ENCODE peak calls at places on chromosomes 16 and 17, in seven cellular contexts. M is Panc1, U is ascending aorta, Y is A549, F is neural crest cell, O is fibroblast of pulmonary artery, Q is body of pancreas. Z is an unnamed sample.

GRCh38 chr16:21666772-21667171 is 3.0 kb downstream of the OTOA start:
- DNase-seq in M (no peak), U (no peak), Y (no peak), F (peak), O (no peak), Q (no peak), Z (no peak)

GRCh38 chr17:77002103-77003045 is 134.2 kb downstream of the MGAT5B start:
- DNase-seq in M (peak), U (no peak), Y (peak), F (no peak), O (peak), Q (no peak), Z (peak)

GRCh38 chr17:58311429-58311894 is 17.1 kb downstream of the TSPOAP1 start:
- DNase-seq in M (no peak), U (peak), Y (no peak), F (no peak), O (no peak), Q (no peak), Z (no peak)

GRCh38 chr17:17740627-17741237 is 59.5 kb downstream of the RAI1 start:
- DNase-seq in M (no peak), U (no peak), Y (no peak), F (no peak), O (no peak), Q (no peak), Z (peak)

GRCh38 chr17:31296156-31296555 is 883 bp downstream of the OMG start:
- DNase-seq in M (no peak), U (no peak), Y (no peak), F (no peak), O (no peak), Q (no peak), Z (no peak)

GRCh38 chr17:68468785-68469184 is 11.5 kb upstream of the WIPI1 start:
- DNase-seq in M (no peak), U (no peak), Y (no peak), F (no peak), O (peak), Q (no peak), Z (no peak)

GRCh38 chr16:48381201-48381600 is 4.0 kb downstream of the SIAH1 start:
- DNase-seq in M (no peak), U (no peak), Y (no peak), F (no peak), O (peak), Q (no peak), Z (no peak)

GRCh38 chr17:71361691-71362450 is 758.9 kb upstream of the SOX9 start:
- DNase-seq in M (no peak), U (no peak), Y (no peak), F (no peak), O (peak), Q (no peak), Z (no peak)

GRCh38 chr16:81797443-81797842 is 18.4 kb downstream of the PLCG2 start:
- DNase-seq in M (no peak), U (no peak), Y (no peak), F (no peak), O (no peak), Q (no peak), Z (no peak)

GRCh38 chr16:85628651-85629050 is 15.5 kb downstream of the GSE1 start:
- DNase-seq in M (no peak), U (no peak), Y (no peak), F (no peak), O (no peak), Q (no peak), Z (no peak)

GRCh38 chr17:59101178-59101577 is 5.5 kb downstream of the TRIM37 start:
- DNase-seq in M (no peak), U (no peak), Y (no peak), F (no peak), O (no peak), Q (no peak), Z (no peak)

GRCh38 chr17:51852603-51853002 is 305.9 kb downstream of the CA10 start:
- DNase-seq in M (no peak), U (no peak), Y (no peak), F (no peak), O (no peak), Q (no peak), Z (no peak)

GRCh38 chr17:51846561-51846960 is 312.0 kb downstream of the CA10 start:
- DNase-seq in M (no peak), U (no peak), Y (no peak), F (no peak), O (no peak), Q (no peak), Z (no peak)

GRCh38 chr17:51853857-51854256 is 304.7 kb downstream of the CA10 start:
- DNase-seq in M (no peak), U (no peak), Y (no peak), F (no peak), O (no peak), Q (peak), Z (no peak)

GRCh38 chr17:51848451-51848850 is 310.1 kb downstream of the CA10 start:
- DNase-seq in M (no peak), U (no peak), Y (no peak), F (no peak), O (no peak), Q (no peak), Z (no peak)

GRCh38 chr17:51850206-51850605 is 308.3 kb downstream of the CA10 start:
- DNase-seq in M (no peak), U (no peak), Y (no peak), F (no peak), O (no peak), Q (no peak), Z (no peak)
- TF ChIP-seq CTCF in M (peak), U (no peak), Y (no peak), F (peak), O (no peak), Q (no peak), Z (no peak)

GRCh38 chr17:80438806-80439205 is 23.8 kb downstream of the ENDOV start:
- DNase-seq in M (no peak), U (no peak), Y (no peak), F (no peak), O (no peak), Q (no peak), Z (no peak)
- TF ChIP-seq CTCF in M (no peak), U (no peak), Y (no peak), F (no peak), O (no peak), Q (no peak), Z (no peak)

GRCh38 chr16:69085032-69085695 is 20.3 kb upstream of the HAS3 start:
- DNase-seq in M (no peak), U (no peak), Y (no peak), F (no peak), O (no peak), Q (no peak), Z (no peak)

GRCh38 chr16:69088684-69089083 is 16.8 kb upstream of the HAS3 start:
- DNase-seq in M (no peak), U (no peak), Y (no peak), F (no peak), O (no peak), Q (no peak), Z (no peak)

GRCh38 chr16:69087161-69087581 is 18.3 kb upstream of the HAS3 start:
- DNase-seq in M (no peak), U (no peak), Y (no peak), F (no peak), O (peak), Q (no peak), Z (no peak)

GRCh38 chr16:69093974-69094373 is 11.5 kb upstream of the HAS3 start:
- DNase-seq in M (no peak), U (no peak), Y (no peak), F (no peak), O (no peak), Q (no peak), Z (no peak)

GRCh38 chr16:69089091-69089912 is 16.2 kb upstream of the HAS3 start:
- DNase-seq in M (no peak), U (no peak), Y (peak), F (no peak), O (no peak), Q (peak), Z (peak)
- TF ChIP-seq CTCF in M (no peak), U (no peak), Y (no peak), F (no peak), O (no peak), Q (no peak), Z (no peak)

DNA sequence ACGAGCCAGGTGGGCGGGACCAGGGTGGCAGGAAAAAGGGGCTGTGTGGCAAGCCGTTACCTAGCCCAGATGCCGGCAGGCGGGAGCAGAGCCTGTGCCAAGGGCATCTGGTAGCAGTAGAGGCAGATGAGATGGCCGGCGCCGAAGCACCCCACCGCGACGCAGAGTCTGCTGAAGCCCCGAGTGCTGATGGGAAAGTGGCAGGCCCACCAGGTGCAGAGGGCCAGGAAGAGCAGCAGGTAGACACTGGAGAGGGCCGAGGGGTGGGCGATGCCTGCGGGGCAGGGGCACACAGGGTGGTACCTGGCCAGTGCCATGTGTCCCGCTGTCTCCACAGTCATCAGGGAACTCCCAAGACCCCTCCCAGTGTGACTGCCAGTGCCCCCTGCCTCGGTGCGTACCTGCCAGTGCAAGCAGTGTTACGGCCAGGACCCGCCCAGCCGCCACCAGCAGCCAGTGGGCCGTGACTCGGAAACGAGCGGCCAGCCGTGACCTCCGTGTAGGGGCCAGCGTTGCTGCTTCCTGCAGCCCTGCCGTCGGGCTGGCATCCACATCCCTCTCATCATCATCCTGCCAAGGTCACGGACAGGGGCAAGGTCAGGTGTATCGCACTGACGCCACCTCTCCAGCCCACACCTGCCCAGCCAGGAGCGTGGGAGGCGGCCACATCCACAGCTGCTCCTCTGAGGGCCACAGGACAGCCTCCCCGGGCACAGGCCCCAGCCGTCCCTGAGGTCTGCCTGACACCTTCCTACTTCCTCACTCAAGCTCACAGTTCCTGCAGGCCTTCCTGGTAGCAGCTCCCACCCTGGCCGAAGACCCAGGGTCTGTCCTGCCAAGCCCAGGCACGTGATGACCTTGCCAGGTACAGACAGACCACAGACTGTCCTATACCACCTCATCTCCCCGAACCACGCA is 32.1 kb downstream of the CTU2 start:
- DNase-seq in M (no peak), U (no peak), Y (no peak), F (no peak), O (no peak), Q (no peak), Z (no peak)
- TF ChIP-seq CTCF in M (no peak), U (no peak), Y (no peak), F (no peak), O (no peak), Q (no peak), Z (no peak)

GRCh38 chr16:84048306-84048705 is 5.7 kb upstream of the SLC38A8 start:
- DNase-seq in M (no peak), U (no peak), Y (peak), F (no peak), O (no peak), Q (peak), Z (peak)
- TF ChIP-seq CTCF in M (no peak), U (no peak), Y (no peak), F (peak), O (no peak), Q (peak), Z (no peak)

Z was measured in Calu3.